ENCODE peak calls at places on chromosome 13, in four cellular contexts. F, B, I and Y are unnamed samples.

GRCh38 chr13:105346141-105346766 is 1189.2 kb downstream of the EFNB2 start:
- DNase-seq in F (no peak), B (no peak), I (no peak), Y (no peak)

GRCh38 chr13:27918918-27919255 is 913 bp upstream of the PDX1 start:
- DNase-seq in F (no peak), B (no peak), I (no peak), Y (no peak)

GRCh38 chr13:89227356-89227755 is 1556.2 kb downstream of the SLITRK5 start:
- DNase-seq in F (no peak), B (no peak), I (no peak), Y (no peak)

GRCh38 chr13:110432522-110432921 is 125.4 kb downstream of the COL4A2 start:
- DNase-seq in F (no peak), B (no peak), I (no peak), Y (no peak)

GRCh38 chr13:23743269-23743668 is 145.9 kb downstream of the MIPEP start:
- DNase-seq in F (no peak), B (no peak), I (no peak), Y (no peak)

GRCh38 chr13:110641055-110642015 is 26.0 kb downstream of the NAXD start:
- DNase-seq in F (no peak), B (no peak), I (no peak), Y (peak)

GRCh38 chr13:65653548-65654078 is 1576.5 kb downstream of the PCDH9 start:
- DNase-seq in F (no peak), B (no peak), I (no peak), Y (no peak)

GRCh38 chr13:59635591-59635990 is 528.1 kb downstream of the DIAPH3 start:
- DNase-seq in F (no peak), B (no peak), I (no peak), Y (no peak)

GRCh38 chr13:48559638-48560320 is 26.9 kb upstream of the RCBTB2 start:
- DNase-seq in F (no peak), B (no peak), I (no peak), Y (no peak)

GRCh38 chr13:79621449-79621848 is 140.5 kb downstream of the NDFIP2 start:
- DNase-seq in F (no peak), B (no peak), I (no peak), Y (no peak)

GRCh38 chr13:51729853-51730553 is 74.0 kb downstream of the DHRS12 start:
- DNase-seq in F (no peak), B (no peak), I (no peak), Y (peak)

GRCh38 chr13:37540228-37540627 is 58.3 kb downstream of the POSTN start:
- DNase-seq in F (no peak), B (no peak), I (no peak), Y (no peak)

GRCh38 chr13:21934309-21934708 is 263.4 kb downstream of the FGF9 start:
- DNase-seq in F (no peak), B (no peak), I (no peak), Y (no peak)

GRCh38 chr13:19817106-19817505 is 34.4 kb upstream of the PSPC1 start:
- DNase-seq in F (no peak), B (no peak), I (no peak), Y (no peak)

GRCh38 chr13:64810701-64811258 is 2419.4 kb downstream of the PCDH9 start:
- DNase-seq in F (no peak), B (no peak), I (no peak), Y (no peak)

GRCh38 chr13:26895081-26895807 is 134.7 kb upstream of the GPR12 start:
- DNase-seq in F (no peak), B (no peak), I (no peak), Y (no peak)

GRCh38 chr13:27442071-27442647 is 8.2 kb downstream of the MTIF3 start:
- DNase-seq in F (no peak), B (peak), I (no peak), Y (no peak)

GRCh38 chr13:49652691-49653305 is 24.5 kb downstream of the ARL11 start:
- DNase-seq in F (no peak), B (peak), I (peak), Y (no peak)

GRCh38 chr13:49681837-49682236 is 9.4 kb downstream of the EBPL start:
- DNase-seq in F (no peak), B (no peak), I (no peak), Y (no peak)

GRCh38 chr13:36837354-36838092 is 18.5 kb downstream of the RFXAP start:
- DNase-seq in F (no peak), B (no peak), I (no peak), Y (no peak)

GRCh38 chr13:54356849-54357248 is 1328.2 kb downstream of the OLFM4 start:
- DNase-seq in F (no peak), B (no peak), I (no peak), Y (no peak)

GRCh38 chr13:57633950-57634828 is 2.6 kb downstream of the PCDH17 start:
- DNase-seq in F (no peak), B (no peak), I (no peak), Y (peak)

GRCh38 chr13:100473493-100474044 is 115.0 kb downstream of the GGACT start:
- DNase-seq in F (no peak), B (no peak), I (no peak), Y (no peak)

GRCh38 chr13:45718992-45719391 is 16.9 kb downstream of the CBY2 start:
- DNase-seq in F (no peak), B (no peak), I (no peak), Y (no peak)

GRCh38 chr13:59710995-59711701 is 452.6 kb downstream of the DIAPH3 start:
- DNase-seq in F (no peak), B (no peak), I (no peak), Y (no peak)

GRCh38 chr13:97780486-97780885 is 173.0 kb upstream of the IPO5 start:
- DNase-seq in F (no peak), B (no peak), I (no peak), Y (no peak)

GRCh38 chr13:110323172-110323851 is 16.2 kb downstream of the COL4A2 start:
- DNase-seq in F (no peak), B (no peak), I (no peak), Y (peak)

GRCh38 chr13:49540552-49540951 is 44.8 kb downstream of the PHF11 start:
- DNase-seq in F (no peak), B (peak), I (no peak), Y (no peak)

GRCh38 chr13:80360298-80360827 is 19.4 kb upstream of the SPRY2 start:
- DNase-seq in F (no peak), B (no peak), I (no peak), Y (no peak)

GRCh38 chr13:59658736-59659330 is 504.9 kb downstream of the DIAPH3 start:
- DNase-seq in F (no peak), B (no peak), I (no peak), Y (no peak)

GRCh38 chr13:48492123-48493075 is 40.5 kb downstream of the RCBTB2 start:
- DNase-seq in F (no peak), B (peak), I (no peak), Y (peak)

GRCh38 chr13:95982144-95982543 is 71.1 kb downstream of the UGGT2 start:
- DNase-seq in F (no peak), B (no peak), I (no peak), Y (no peak)

GRCh38 chr13:39317284-39317683 is 279.0 kb downstream of the NHLRC3 start:
- DNase-seq in F (no peak), B (no peak), I (no peak), Y (peak)

GRCh38 chr13:57996717-57997116 is 365.2 kb downstream of the PCDH17 start:
- DNase-seq in F (no peak), B (no peak), I (no peak), Y (no peak)

GRCh38 chr13:44199627-44200207 is 173.9 kb upstream of the SERP2 start:
- DNase-seq in F (no peak), B (no peak), I (no peak), Y (no peak)
- TF ChIP-seq POLR2AphosphoS5 in F (peak), B (no peak), I (no peak), Y (no peak)

GRCh38 chr13:42041017-42041683 is 7.3 kb upstream of the DGKH start:
- DNase-seq in F (peak), B (peak), I (peak), Y (peak)
- TF ChIP-seq POLR2AphosphoS5 in F (peak), B (no peak), I (no peak), Y (no peak)

GRCh38 chr13:84037937-84038464 is 155.7 kb upstream of the SLITRK1 start:
- DNase-seq in F (no peak), B (no peak), I (no peak), Y (no peak)
- TF ChIP-seq POLR2AphosphoS5 in F (no peak), B (no peak), I (no peak), Y (no peak)

GRCh38 chr13:35514801-35515502 is 38.5 kb upstream of the MAB21L1 start:
- DNase-seq in F (no peak), B (no peak), I (no peak), Y (no peak)
- TF ChIP-seq POLR2AphosphoS5 in F (no peak), B (no peak), I (no peak), Y (no peak)

DNA sequence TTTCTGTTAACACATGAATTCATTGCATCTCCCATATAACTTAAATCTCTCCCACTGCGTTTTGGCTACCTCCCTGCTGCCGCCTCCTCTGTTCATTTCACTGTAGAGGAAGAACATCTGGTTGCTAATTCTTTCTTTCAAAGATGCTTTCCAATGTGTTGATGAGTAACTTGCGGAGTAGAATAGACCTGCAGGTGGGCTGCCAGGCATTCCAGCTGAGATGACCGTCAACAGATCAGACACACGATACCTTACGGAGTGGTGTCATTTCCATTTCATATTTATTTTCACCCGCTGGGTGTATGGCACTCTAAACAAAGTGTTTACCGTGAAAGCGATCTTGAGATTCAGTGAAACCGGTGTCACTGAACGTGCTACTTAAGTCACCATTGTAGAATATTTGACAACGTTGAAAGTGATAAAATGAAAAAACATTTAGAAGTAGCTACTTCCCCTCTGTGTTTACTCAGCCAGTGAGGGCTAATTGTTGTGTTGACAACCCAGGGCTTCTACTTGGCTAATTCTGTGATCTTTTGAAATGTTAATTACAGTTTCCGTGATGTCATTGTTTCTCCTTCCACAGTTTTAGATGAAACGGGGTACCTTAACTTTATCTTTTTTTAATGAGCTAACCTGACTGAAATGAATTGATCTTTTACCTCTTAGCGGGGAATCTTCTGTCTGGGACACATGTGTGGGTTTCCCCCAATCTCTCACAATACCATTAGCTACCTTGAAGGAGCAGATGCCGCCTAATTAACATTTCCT is 228.5 kb upstream of the ARGLU1 start:
- DNase-seq in F (no peak), B (no peak), I (no peak), Y (no peak)
- TF ChIP-seq POLR2AphosphoS5 in F (no peak), B (no peak), I (no peak), Y (no peak)

GRCh38 chr13:99074693-99075092 is 96.8 kb upstream of the DOCK9 start:
- DNase-seq in F (no peak), B (no peak), I (no peak), Y (no peak)
- TF ChIP-seq POLR2AphosphoS5 in F (no peak), B (no peak), I (no peak), Y (no peak)

DNA sequence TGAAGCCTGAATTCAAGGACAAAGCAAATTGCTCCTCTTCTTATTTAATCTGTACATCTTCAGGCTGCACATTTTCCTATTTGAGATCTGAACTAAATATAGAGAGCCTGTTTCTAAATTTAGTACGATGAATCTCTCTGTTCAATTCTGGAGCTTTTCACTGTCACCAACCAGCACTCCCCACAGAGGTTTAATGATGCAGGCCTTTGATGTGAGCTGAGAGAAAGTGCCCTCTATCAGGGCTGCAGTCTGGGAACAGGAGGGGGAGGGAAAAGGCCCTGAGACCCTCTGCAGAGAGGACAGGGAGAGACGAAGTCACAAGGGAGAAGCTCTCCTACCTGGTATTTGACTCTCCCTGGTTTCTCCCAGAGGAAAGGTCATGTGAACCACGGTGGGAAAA is 206.8 kb upstream of the SOX1 start:
- DNase-seq in F (no peak), B (no peak), I (no peak), Y (no peak)
- TF ChIP-seq POLR2AphosphoS5 in F (no peak), B (no peak), I (no peak), Y (no peak)

GRCh38 chr13:113642563-113642962 is 15.4 kb downstream of the ATP4B start:
- DNase-seq in F (no peak), B (no peak), I (no peak), Y (no peak)
- TF ChIP-seq POLR2AphosphoS5 in F (no peak), B (no peak), I (no peak), Y (no peak)

GRCh38 chr13:84121456-84121855 is 239.2 kb upstream of the SLITRK1 start:
- DNase-seq in F (no peak), B (no peak), I (no peak), Y (no peak)
- TF ChIP-seq POLR2AphosphoS5 in F (no peak), B (no peak), I (no peak), Y (no peak)